ENCODE peak calls at places on chromosome 20, in four cellular contexts. W is activated CD4-positive, alpha-beta T cell treated with anti-CD3 and anti-CD28 coated beads, Interleukin-2, amount 50 U/mL, for 1 hour; K is EL; H is GM23248. F is an unnamed sample.

GRCh38 chr20:48862279-48862678 is 34.5 kb upstream of the PREX1 start:
- DNase-seq in K (no peak), H (no peak), W (no peak), F (no peak)

GRCh38 chr20:24350923-24351368 is 118.5 kb upstream of the SYNDIG1 start:
- DNase-seq in H (peak), W (no peak), K (peak), F (peak)

GRCh38 chr20:61896058-61896961 is 169.4 kb downstream of the TAF4 start:
- DNase-seq in H (peak), K (peak), W (peak), F (peak)

GRCh38 chr20:57399587-57400261 is 8.5 kb downstream of the RBM38 start:
- DNase-seq in H (no peak), W (no peak), K (peak), F (peak)

GRCh38 chr20:62617711-62618483 is 24.4 kb upstream of the SLCO4A1 start:
- DNase-seq in H (no peak), K (no peak), W (peak), F (no peak)

GRCh38 chr20:19944772-19945459 is 72.2 kb upstream of the NAA20 start:
- DNase-seq in W (no peak), H (peak), K (no peak), F (peak)

GRCh38 chr20:13220857-13221297 is at the start of gene ISM1:
- DNase-seq in H (peak), W (peak), K (no peak), F (peak)

GRCh38 chr20:44068780-44069191 is 118.2 kb downstream of the JPH2 start:
- DNase-seq in W (peak), K (no peak), H (no peak), F (no peak)

GRCh38 chr20:56592211-56592610 is 36.9 kb upstream of the TFAP2C start:
- DNase-seq in H (no peak), K (no peak), W (no peak), F (no peak)

GRCh38 chr20:62740286-62741141 is 31.9 kb downstream of the NTSR1 start:
- DNase-seq in W (peak), K (peak), H (peak), F (peak)

GRCh38 chr20:39885975-39886649 is 802.9 kb downstream of the MAFB start:
- DNase-seq in W (no peak), H (peak), K (peak), F (peak)

GRCh38 chr20:23114018-23114417 is 27.9 kb upstream of the CD93 start:
- DNase-seq in K (no peak), W (no peak), H (no peak), F (no peak)

GRCh38 chr20:36775196-36775595 is 1.6 kb upstream of the DSN1 start:
- DNase-seq in H (peak), W (no peak), K (no peak), F (no peak)

GRCh38 chr20:53751394-53752368 is 158.0 kb upstream of the ZNF217 start:
- DNase-seq in W (peak), K (peak), H (peak), F (no peak)

GRCh38 chr20:37901667-37902503 is 1.0 kb upstream of the VSTM2L start:
- DNase-seq in K (peak), W (no peak), H (peak), F (peak)

GRCh38 chr20:35093245-35093884 is 758 bp upstream of the TRPC4AP start:
- DNase-seq in H (peak), K (peak), W (no peak), F (peak)

F was measured in foreskin fibroblast.